ENCODE peak calls at places on chromosomes 11 and 22, in six cellular contexts. Q is activated T-cell treated with anti-CD3 and anti-CD28 coated beads for 1 hour; B is PC-9; V is KG1; Z is activated CD4-positive, alpha-beta T cell treated with anti-CD3 and anti-CD28 coated beads for 48 hours; R is HS-5. N is an unnamed sample.

GRCh38 chr11:79309402-79309801 is 131.4 kb downstream of the TENM4 start:
- DNase-seq in Q (no peak), B (no peak), V (no peak), Z (no peak), R (no peak), N (no peak)

GRCh38 chr11:57345555-57346151 is 7.5 kb downstream of the P2RX3 start:
- DNase-seq in Q (peak; percentile 66), B (peak; percentile 73), V (peak; percentile 76), Z (peak; percentile 82), R (peak; percentile 47), N (peak; percentile 48)

GRCh38 chr11:23112987-23113886 is 253.0 kb upstream of the CCDC179 start:
- DNase-seq in Q (no peak), B (peak; percentile 52), V (peak; percentile 3), Z (peak; percentile 6), R (peak; percentile 15), N (peak; percentile 48)

GRCh38 chr11:59281177-59281576 is 68.5 kb upstream of the MPEG1 start:
- DNase-seq in Q (no peak), B (no peak), V (no peak), Z (no peak), R (no peak), N (no peak)

GRCh38 chr11:14764899-14765527 is 121.4 kb downstream of the PDE3B start:
- DNase-seq in Q (no peak), B (no peak), V (peak; percentile 24), Z (peak; percentile 34), R (no peak), N (peak; percentile 32)

GRCh38 chr22:46444390-46444854 is 93.0 kb downstream of the CELSR1 start:
- DNase-seq in Q (no peak), B (no peak), V (no peak), Z (no peak), R (no peak), N (no peak)

GRCh38 chr11:17597770-17598169 is 50.7 kb downstream of the OTOG start:
- DNase-seq in Q (no peak), B (no peak), V (no peak), Z (no peak), R (no peak), N (no peak)

GRCh38 chr22:22103078-22103593 is 120.5 kb upstream of the TOP3B start:
- DNase-seq in Q (no peak), B (no peak), V (no peak), Z (peak; percentile 54), R (no peak), N (no peak)

GRCh38 chr11:132605794-132606570 is 926.3 kb downstream of the OPCML start:
- DNase-seq in Q (no peak), B (no peak), V (no peak), Z (no peak), R (no peak), N (no peak)

GRCh38 chr11:64687641-64688533 is 35.1 kb downstream of the NRXN2 start:
- DNase-seq in Q (no peak), B (no peak), V (no peak), Z (no peak), R (no peak), N (no peak)

GRCh38 chr11:125941241-125941605 is 4.6 kb upstream of the VSIG10L2 start:
- DNase-seq in Q (no peak), B (no peak), V (no peak), Z (no peak), R (no peak), N (no peak)

GRCh38 chr22:48302657-48303359 is 1524.9 kb downstream of the BRD1 start:
- DNase-seq in Q (no peak), B (no peak), V (no peak), Z (no peak), R (no peak), N (no peak)

N was measured in foreskin keratinocyte.